ENCODE peak calls at places on chromosomes 5 and 9, in ten cellular contexts. One of them, this sample, is unnamed. For H3K27me3 and H3K36me3, the result is how much of the 10 kb centered on the place peaks cover.

GRCh38 chr9:105223544-105224140 is 20.8 kb upstream of the SLC44A1 start:
- DNase-seq in brain microvascular endothelial cell: no peak
- DNase-seq in sigmoid colon: no peak
- DNase-seq in upper lobe of left lung: no peak
- DNase-seq in CD4-positive, CD25-positive, alpha-beta regulatory T cell: no peak
- DNase-seq in naive thymus-derived CD4-positive, alpha-beta T cell: no peak
- DNase-seq in hepatocyte: no peak
- DNase-seq in breast epithelium: no peak
- DNase-seq in GM23248: no peak
- DNase-seq in heart left ventricle: no peak
- DNase-seq in this sample: no peak

GRCh38 chr5:61167382-61167781 is 5.1 kb upstream of the SMIM15 start:
- DNase-seq in brain microvascular endothelial cell: peak
- DNase-seq in sigmoid colon: no peak
- DNase-seq in upper lobe of left lung: no peak
- DNase-seq in CD4-positive, CD25-positive, alpha-beta regulatory T cell: peak
- DNase-seq in naive thymus-derived CD4-positive, alpha-beta T cell: no peak
- DNase-seq in hepatocyte: peak
- DNase-seq in breast epithelium: no peak
- DNase-seq in GM23248: peak
- DNase-seq in heart left ventricle: no peak
- DNase-seq in this sample: peak

GRCh38 chr9:99040911-99041582 is 63.9 kb upstream of the TGFBR1 start:
- DNase-seq in brain microvascular endothelial cell: peak
- DNase-seq in sigmoid colon: no peak
- DNase-seq in upper lobe of left lung: no peak
- DNase-seq in CD4-positive, CD25-positive, alpha-beta regulatory T cell: no peak
- DNase-seq in naive thymus-derived CD4-positive, alpha-beta T cell: no peak
- DNase-seq in hepatocyte: peak
- DNase-seq in breast epithelium: no peak
- DNase-seq in GM23248: peak
- DNase-seq in heart left ventricle: no peak
- DNase-seq in this sample: no peak

GRCh38 chr5:143231426-143231825 is 172.1 kb downstream of the NR3C1 start:
- DNase-seq in brain microvascular endothelial cell: no peak
- DNase-seq in sigmoid colon: peak
- DNase-seq in upper lobe of left lung: no peak
- DNase-seq in CD4-positive, CD25-positive, alpha-beta regulatory T cell: no peak
- DNase-seq in naive thymus-derived CD4-positive, alpha-beta T cell: no peak
- DNase-seq in hepatocyte: no peak
- DNase-seq in breast epithelium: no peak
- DNase-seq in GM23248: no peak
- DNase-seq in heart left ventricle: no peak
- DNase-seq in this sample: no peak

GRCh38 chr5:129945031-129945430 is 40.8 kb downstream of the CHSY3 start:
- DNase-seq in brain microvascular endothelial cell: peak
- DNase-seq in sigmoid colon: no peak
- DNase-seq in upper lobe of left lung: no peak
- DNase-seq in CD4-positive, CD25-positive, alpha-beta regulatory T cell: no peak
- DNase-seq in naive thymus-derived CD4-positive, alpha-beta T cell: no peak
- DNase-seq in hepatocyte: no peak
- DNase-seq in breast epithelium: no peak
- DNase-seq in GM23248: peak
- DNase-seq in heart left ventricle: no peak
- DNase-seq in this sample: no peak

GRCh38 chr5:136810198-136810823 is 445.0 kb upstream of the TRPC7 start:
- DNase-seq in brain microvascular endothelial cell: no peak
- DNase-seq in sigmoid colon: no peak
- DNase-seq in upper lobe of left lung: no peak
- DNase-seq in CD4-positive, CD25-positive, alpha-beta regulatory T cell: no peak
- DNase-seq in naive thymus-derived CD4-positive, alpha-beta T cell: no peak
- DNase-seq in hepatocyte: no peak
- DNase-seq in breast epithelium: no peak
- DNase-seq in GM23248: peak
- DNase-seq in heart left ventricle: peak
- DNase-seq in this sample: no peak

GRCh38 chr9:35844628-35845301 is 15.7 kb downstream of the TMEM8B start:
- DNase-seq in brain microvascular endothelial cell: peak
- DNase-seq in sigmoid colon: peak
- DNase-seq in upper lobe of left lung: no peak
- DNase-seq in CD4-positive, CD25-positive, alpha-beta regulatory T cell: peak
- DNase-seq in naive thymus-derived CD4-positive, alpha-beta T cell: no peak
- DNase-seq in hepatocyte: peak
- DNase-seq in breast epithelium: peak
- DNase-seq in GM23248: peak
- DNase-seq in heart left ventricle: no peak
- DNase-seq in this sample: no peak

GRCh38 chr9:110261631-110262030 is 5.3 kb upstream of the TXN start:
- DNase-seq in brain microvascular endothelial cell: no peak
- DNase-seq in sigmoid colon: no peak
- DNase-seq in upper lobe of left lung: no peak
- DNase-seq in CD4-positive, CD25-positive, alpha-beta regulatory T cell: no peak
- DNase-seq in naive thymus-derived CD4-positive, alpha-beta T cell: no peak
- DNase-seq in hepatocyte: no peak
- DNase-seq in breast epithelium: no peak
- DNase-seq in GM23248: peak
- DNase-seq in heart left ventricle: no peak
- DNase-seq in this sample: no peak

GRCh38 chr5:127288676-127289075 is 1.9 kb upstream of the MEGF10 start:
- DNase-seq in brain microvascular endothelial cell: no peak
- DNase-seq in sigmoid colon: no peak
- DNase-seq in upper lobe of left lung: no peak
- DNase-seq in CD4-positive, CD25-positive, alpha-beta regulatory T cell: no peak
- DNase-seq in naive thymus-derived CD4-positive, alpha-beta T cell: no peak
- DNase-seq in hepatocyte: no peak
- DNase-seq in breast epithelium: no peak
- DNase-seq in GM23248: no peak
- DNase-seq in heart left ventricle: no peak
- DNase-seq in this sample: no peak

GRCh38 chr5:60972225-60972624 is 27.2 kb downstream of the NDUFAF2 start:
- DNase-seq in brain microvascular endothelial cell: no peak
- DNase-seq in sigmoid colon: no peak
- DNase-seq in upper lobe of left lung: no peak
- DNase-seq in CD4-positive, CD25-positive, alpha-beta regulatory T cell: peak
- DNase-seq in naive thymus-derived CD4-positive, alpha-beta T cell: no peak
- DNase-seq in hepatocyte: no peak
- DNase-seq in breast epithelium: no peak
- DNase-seq in GM23248: no peak
- DNase-seq in heart left ventricle: no peak
- DNase-seq in this sample: no peak

GRCh38 chr5:176133289-176133870 is 104.8 kb upstream of the SIMC1 start:
- DNase-seq in brain microvascular endothelial cell: no peak
- DNase-seq in sigmoid colon: no peak
- DNase-seq in upper lobe of left lung: peak
- DNase-seq in CD4-positive, CD25-positive, alpha-beta regulatory T cell: peak
- DNase-seq in naive thymus-derived CD4-positive, alpha-beta T cell: no peak
- DNase-seq in hepatocyte: no peak
- DNase-seq in breast epithelium: no peak
- DNase-seq in GM23248: no peak
- DNase-seq in heart left ventricle: no peak
- DNase-seq in this sample: no peak

GRCh38 chr9:70537084-70537483 is 122.6 kb upstream of the KLF9 start:
- DNase-seq in brain microvascular endothelial cell: no peak
- DNase-seq in sigmoid colon: no peak
- DNase-seq in upper lobe of left lung: peak
- DNase-seq in CD4-positive, CD25-positive, alpha-beta regulatory T cell: no peak
- DNase-seq in naive thymus-derived CD4-positive, alpha-beta T cell: no peak
- DNase-seq in hepatocyte: no peak
- DNase-seq in breast epithelium: no peak
- DNase-seq in GM23248: no peak
- DNase-seq in heart left ventricle: no peak
- DNase-seq in this sample: no peak

GRCh38 chr9:124293712-124294504 is 36.2 kb downstream of the NEK6 start:
- DNase-seq in brain microvascular endothelial cell: no peak
- DNase-seq in sigmoid colon: no peak
- DNase-seq in upper lobe of left lung: no peak
- DNase-seq in CD4-positive, CD25-positive, alpha-beta regulatory T cell: no peak
- DNase-seq in naive thymus-derived CD4-positive, alpha-beta T cell: no peak
- DNase-seq in hepatocyte: no peak
- DNase-seq in breast epithelium: no peak
- DNase-seq in GM23248: peak
- DNase-seq in heart left ventricle: no peak
- DNase-seq in this sample: no peak

GRCh38 chr5:26669523-26669922 is 368.9 kb downstream of the CDH9 start:
- DNase-seq in brain microvascular endothelial cell: no peak
- DNase-seq in sigmoid colon: no peak
- DNase-seq in upper lobe of left lung: peak
- DNase-seq in CD4-positive, CD25-positive, alpha-beta regulatory T cell: no peak
- DNase-seq in naive thymus-derived CD4-positive, alpha-beta T cell: no peak
- DNase-seq in hepatocyte: no peak
- DNase-seq in breast epithelium: no peak
- DNase-seq in GM23248: no peak
- DNase-seq in heart left ventricle: no peak
- DNase-seq in this sample: no peak

GRCh38 chr5:172793577-172794488 is 22.8 kb upstream of the DUSP1 start:
- DNase-seq in brain microvascular endothelial cell: peak
- DNase-seq in sigmoid colon: peak
- DNase-seq in upper lobe of left lung: no peak
- DNase-seq in CD4-positive, CD25-positive, alpha-beta regulatory T cell: no peak
- DNase-seq in naive thymus-derived CD4-positive, alpha-beta T cell: no peak
- DNase-seq in hepatocyte: no peak
- DNase-seq in breast epithelium: no peak
- DNase-seq in GM23248: peak
- DNase-seq in heart left ventricle: no peak
- DNase-seq in this sample: no peak

GRCh38 chr5:88732862-88733261 is 150.1 kb downstream of the MEF2C start:
- DNase-seq in brain microvascular endothelial cell: no peak
- DNase-seq in sigmoid colon: no peak
- DNase-seq in upper lobe of left lung: no peak
- DNase-seq in CD4-positive, CD25-positive, alpha-beta regulatory T cell: no peak
- DNase-seq in naive thymus-derived CD4-positive, alpha-beta T cell: no peak
- DNase-seq in hepatocyte: no peak
- DNase-seq in breast epithelium: no peak
- DNase-seq in GM23248: no peak
- DNase-seq in heart left ventricle: no peak
- DNase-seq in this sample: peak

GRCh38 chr5:88732181-88732633 is 150.8 kb downstream of the MEF2C start:
- DNase-seq in brain microvascular endothelial cell: peak
- DNase-seq in sigmoid colon: peak
- DNase-seq in upper lobe of left lung: no peak
- DNase-seq in CD4-positive, CD25-positive, alpha-beta regulatory T cell: no peak
- DNase-seq in naive thymus-derived CD4-positive, alpha-beta T cell: no peak
- DNase-seq in hepatocyte: no peak
- DNase-seq in breast epithelium: no peak
- DNase-seq in GM23248: peak
- DNase-seq in heart left ventricle: peak
- DNase-seq in this sample: no peak

GRCh38 chr5:88736494-88736893 is 146.5 kb downstream of the MEF2C start:
- DNase-seq in brain microvascular endothelial cell: no peak
- DNase-seq in sigmoid colon: no peak
- DNase-seq in upper lobe of left lung: no peak
- DNase-seq in CD4-positive, CD25-positive, alpha-beta regulatory T cell: no peak
- DNase-seq in naive thymus-derived CD4-positive, alpha-beta T cell: no peak
- DNase-seq in hepatocyte: no peak
- DNase-seq in breast epithelium: no peak
- DNase-seq in GM23248: no peak
- DNase-seq in heart left ventricle: no peak
- DNase-seq in this sample: no peak

GRCh38 chr5:88734191-88734640 is 148.8 kb downstream of the MEF2C start:
- DNase-seq in brain microvascular endothelial cell: no peak
- DNase-seq in sigmoid colon: no peak
- DNase-seq in upper lobe of left lung: no peak
- DNase-seq in CD4-positive, CD25-positive, alpha-beta regulatory T cell: peak
- DNase-seq in naive thymus-derived CD4-positive, alpha-beta T cell: no peak
- DNase-seq in hepatocyte: no peak
- DNase-seq in breast epithelium: no peak
- DNase-seq in GM23248: no peak
- DNase-seq in heart left ventricle: no peak
- DNase-seq in this sample: no peak

GRCh38 chr5:88734983-88735382 is 148.0 kb downstream of the MEF2C start:
- DNase-seq in brain microvascular endothelial cell: no peak
- DNase-seq in sigmoid colon: no peak
- DNase-seq in upper lobe of left lung: no peak
- DNase-seq in CD4-positive, CD25-positive, alpha-beta regulatory T cell: no peak
- DNase-seq in naive thymus-derived CD4-positive, alpha-beta T cell: no peak
- DNase-seq in hepatocyte: no peak
- DNase-seq in breast epithelium: no peak
- DNase-seq in GM23248: no peak
- DNase-seq in heart left ventricle: no peak
- DNase-seq in this sample: no peak
- H3K4me3 ChIP-seq in brain microvascular endothelial cell: no peak
- H3K4me3 ChIP-seq in sigmoid colon: no peak
- H3K4me3 ChIP-seq in upper lobe of left lung: no peak
- H3K4me3 ChIP-seq in CD4-positive, CD25-positive, alpha-beta regulatory T cell: no peak
- H3K4me3 ChIP-seq in naive thymus-derived CD4-positive, alpha-beta T cell: no peak
- H3K4me3 ChIP-seq in hepatocyte: no peak
- H3K4me3 ChIP-seq in breast epithelium: no peak
- H3K4me3 ChIP-seq in GM23248: no peak
- H3K4me3 ChIP-seq in heart left ventricle: no peak
- H3K4me3 ChIP-seq in this sample: no peak

GRCh38 chr5:159121061-159121460 is 21.3 kb upstream of the EBF1 start:
- DNase-seq in brain microvascular endothelial cell: no peak
- DNase-seq in sigmoid colon: no peak
- DNase-seq in upper lobe of left lung: no peak
- DNase-seq in CD4-positive, CD25-positive, alpha-beta regulatory T cell: no peak
- DNase-seq in naive thymus-derived CD4-positive, alpha-beta T cell: no peak
- DNase-seq in hepatocyte: no peak
- DNase-seq in breast epithelium: no peak
- DNase-seq in GM23248: no peak
- DNase-seq in heart left ventricle: no peak
- DNase-seq in this sample: no peak
- H3K27me3 ChIP-seq in brain microvascular endothelial cell: under half
- H3K27me3 ChIP-seq in sigmoid colon: under half
- H3K27me3 ChIP-seq in upper lobe of left lung: under half
- H3K27me3 ChIP-seq in CD4-positive, CD25-positive, alpha-beta regulatory T cell: under half
- H3K27me3 ChIP-seq in naive thymus-derived CD4-positive, alpha-beta T cell: under half
- H3K27me3 ChIP-seq in hepatocyte: under half
- H3K27me3 ChIP-seq in breast epithelium: under half
- H3K27me3 ChIP-seq in GM23248: under half
- H3K27me3 ChIP-seq in heart left ventricle: under half
- H3K27me3 ChIP-seq in this sample: under half

DNA sequence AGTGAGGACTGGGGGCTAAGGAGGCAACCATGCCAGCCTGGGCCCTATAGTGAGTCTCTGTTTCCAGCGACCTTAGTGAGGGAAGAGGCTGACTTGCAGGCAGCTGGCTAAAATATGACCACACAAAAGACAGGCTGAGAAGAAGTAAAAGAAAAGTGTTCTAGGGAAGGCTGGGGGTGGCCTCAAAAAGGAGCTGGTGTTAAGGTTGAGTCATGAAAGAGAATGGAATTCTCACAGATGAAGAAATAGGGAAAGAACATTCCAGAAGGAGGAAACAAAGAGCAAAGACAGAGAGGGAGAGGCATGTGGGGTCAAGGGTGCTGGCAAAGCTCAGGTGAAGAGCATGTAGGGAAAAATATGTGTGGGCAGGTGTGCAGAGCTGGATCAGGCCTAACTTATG is 302.7 kb upstream of the RFX3 start:
- DNase-seq in brain microvascular endothelial cell: peak
- DNase-seq in sigmoid colon: no peak
- DNase-seq in upper lobe of left lung: no peak
- DNase-seq in CD4-positive, CD25-positive, alpha-beta regulatory T cell: no peak
- DNase-seq in naive thymus-derived CD4-positive, alpha-beta T cell: no peak
- DNase-seq in hepatocyte: no peak
- DNase-seq in breast epithelium: no peak
- DNase-seq in GM23248: peak
- DNase-seq in heart left ventricle: no peak
- DNase-seq in this sample: no peak
- H3K36me3 ChIP-seq in brain microvascular endothelial cell: under half
- H3K36me3 ChIP-seq in sigmoid colon: under half
- H3K36me3 ChIP-seq in upper lobe of left lung: under half
- H3K36me3 ChIP-seq in CD4-positive, CD25-positive, alpha-beta regulatory T cell: under half
- H3K36me3 ChIP-seq in naive thymus-derived CD4-positive, alpha-beta T cell: under half
- H3K36me3 ChIP-seq in hepatocyte: under half
- H3K36me3 ChIP-seq in breast epithelium: under half
- H3K36me3 ChIP-seq in GM23248: under half
- H3K36me3 ChIP-seq in heart left ventricle: under half
- H3K36me3 ChIP-seq in this sample: under half

GRCh38 chr9:136510561-136510960 is 27.7 kb upstream of the SEC16A start:
- DNase-seq in brain microvascular endothelial cell: no peak
- DNase-seq in sigmoid colon: no peak
- DNase-seq in upper lobe of left lung: peak
- DNase-seq in CD4-positive, CD25-positive, alpha-beta regulatory T cell: no peak
- DNase-seq in naive thymus-derived CD4-positive, alpha-beta T cell: no peak
- DNase-seq in hepatocyte: no peak
- DNase-seq in breast epithelium: no peak
- DNase-seq in GM23248: no peak
- DNase-seq in heart left ventricle: no peak
- DNase-seq in this sample: no peak
- H3K4me3 ChIP-seq in brain microvascular endothelial cell: no peak
- H3K4me3 ChIP-seq in sigmoid colon: no peak
- H3K4me3 ChIP-seq in upper lobe of left lung: no peak
- H3K4me3 ChIP-seq in CD4-positive, CD25-positive, alpha-beta regulatory T cell: no peak
- H3K4me3 ChIP-seq in naive thymus-derived CD4-positive, alpha-beta T cell: no peak
- H3K4me3 ChIP-seq in hepatocyte: no peak
- H3K4me3 ChIP-seq in breast epithelium: no peak
- H3K4me3 ChIP-seq in GM23248: no peak
- H3K4me3 ChIP-seq in heart left ventricle: no peak
- H3K4me3 ChIP-seq in this sample: no peak